ENCODE peak calls at places on chromosome 12, in eight cellular contexts. N, Q, G, E, Z, C, I and M are unnamed samples. For H3K4me1, the result is how much of the 10 kb centered on the place peaks cover.

GRCh38 chr12:68827895-68828294 is 19.9 kb downstream of the MDM2 start:
- DNase-seq in N (no peak), Q (no peak), G (no peak), E (no peak), Z (no peak), C (no peak), I (no peak), M (no peak)

GRCh38 chr12:132148368-132149045 is 4.2 kb downstream of the NOC4L start:
- DNase-seq in N (no peak), Q (no peak), G (no peak), E (no peak), Z (no peak), C (no peak), I (no peak), M (no peak)

GRCh38 chr12:102513739-102514138 is 33.4 kb upstream of the IGF1 start:
- DNase-seq in N (no peak), Q (no peak), G (no peak), E (peak), Z (no peak), C (no peak), I (no peak), M (no peak)

GRCh38 chr12:53171725-53172329 is 8.7 kb upstream of the ZNF740 start:
- DNase-seq in N (no peak), Q (no peak), G (no peak), E (no peak), Z (peak), C (no peak), I (no peak), M (no peak)

GRCh38 chr12:30959110-30959710 is 32.7 kb downstream of the TSPAN11 start:
- DNase-seq in N (peak), Q (no peak), G (no peak), E (no peak), Z (no peak), C (no peak), I (no peak), M (no peak)

GRCh38 chr12:29389295-29389919 is 8.4 kb upstream of the ERGIC2 start:
- DNase-seq in N (no peak), Q (no peak), G (no peak), E (no peak), Z (no peak), C (no peak), I (no peak), M (no peak)

GRCh38 chr12:76714861-76715260 is 49.1 kb upstream of the ZDHHC17 start:
- DNase-seq in N (no peak), Q (no peak), G (no peak), E (no peak), Z (no peak), C (no peak), I (no peak), M (no peak)

GRCh38 chr12:49967777-49968250 is 4.9 kb upstream of the AQP6 start:
- DNase-seq in N (no peak), Q (no peak), G (no peak), E (no peak), Z (no peak), C (no peak), I (no peak), M (no peak)

GRCh38 chr12:68162374-68162773 is 2.8 kb upstream of the IFNG start:
- DNase-seq in N (no peak), Q (no peak), G (no peak), E (no peak), Z (peak), C (no peak), I (peak), M (no peak)

GRCh38 chr12:72272731-72273498 is 745 bp downstream of the TRHDE start:
- DNase-seq in N (peak), Q (no peak), G (no peak), E (peak), Z (peak), C (no peak), I (peak), M (peak)

GRCh38 chr12:132320767-132321211 is 8.6 kb downstream of the GALNT9 start:
- DNase-seq in N (no peak), Q (no peak), G (no peak), E (no peak), Z (no peak), C (no peak), I (no peak), M (no peak)

GRCh38 chr12:749871-750270 is 2.5 kb upstream of the WNK1 start:
- DNase-seq in N (no peak), Q (no peak), G (no peak), E (peak), Z (no peak), C (no peak), I (no peak), M (no peak)

GRCh38 chr12:27635349-27635972 is 60.8 kb upstream of the REP15 start:
- DNase-seq in N (peak), Q (peak), G (peak), E (peak), Z (peak), C (no peak), I (peak), M (peak)

GRCh38 chr12:26938660-26939185 is 453 bp downstream of the FGFR1OP2 start:
- DNase-seq in N (no peak), Q (no peak), G (peak), E (peak), Z (peak), C (no peak), I (no peak), M (no peak)

GRCh38 chr12:66776974-66777373 is 98.1 kb upstream of the GRIP1 start:
- DNase-seq in N (no peak), Q (no peak), G (no peak), E (no peak), Z (no peak), C (peak), I (no peak), M (no peak)

GRCh38 chr12:46523863-46524770 is 151.5 kb upstream of the SLC38A2 start:
- DNase-seq in N (peak), Q (peak), G (peak), E (peak), Z (peak), C (no peak), I (peak), M (peak)

GRCh38 chr12:77577756-77578155 is 252.9 kb upstream of the NAV3 start:
- DNase-seq in N (no peak), Q (no peak), G (no peak), E (peak), Z (no peak), C (no peak), I (no peak), M (peak)

GRCh38 chr12:97038859-97039258 is 131.8 kb downstream of the NEDD1 start:
- DNase-seq in N (no peak), Q (no peak), G (no peak), E (no peak), Z (peak), C (no peak), I (no peak), M (peak)

GRCh38 chr12:130878193-130879185 is 6.6 kb downstream of the RAN start:
- DNase-seq in N (peak), Q (no peak), G (no peak), E (no peak), Z (no peak), C (no peak), I (no peak), M (no peak)

GRCh38 chr12:31928246-31929139 is 30.7 kb upstream of the RESF1 start:
- DNase-seq in N (no peak), Q (peak), G (no peak), E (no peak), Z (no peak), C (no peak), I (no peak), M (no peak)

DNA sequence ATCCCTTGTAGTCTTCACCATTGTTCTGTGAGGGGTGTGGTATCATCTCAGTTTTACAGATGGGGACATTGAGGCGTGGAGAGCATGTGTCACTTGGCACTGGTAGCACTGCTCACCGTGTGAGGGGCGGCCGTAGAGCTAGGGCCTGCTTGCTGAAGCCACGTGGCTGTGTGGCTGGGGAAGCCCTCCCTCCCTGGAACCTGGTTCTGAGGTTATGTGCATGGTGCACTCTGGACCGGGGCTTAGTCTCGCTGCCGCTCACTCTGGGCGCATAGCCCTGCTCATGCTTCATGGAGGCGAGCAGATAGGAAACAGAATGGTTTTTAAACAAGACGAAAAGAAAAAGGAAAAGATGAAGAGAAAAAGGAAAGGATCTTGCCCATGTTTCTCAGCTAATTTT is 46.1 kb downstream of the CACNA1C start:
- DNase-seq in N (no peak), Q (no peak), G (no peak), E (no peak), Z (no peak), C (no peak), I (no peak), M (no peak)
- H3K4me1 ChIP-seq in N (under half), Q (under half), G (under half), E (under half), Z (under half), C (under half), I (under half), M (under half)

DNA sequence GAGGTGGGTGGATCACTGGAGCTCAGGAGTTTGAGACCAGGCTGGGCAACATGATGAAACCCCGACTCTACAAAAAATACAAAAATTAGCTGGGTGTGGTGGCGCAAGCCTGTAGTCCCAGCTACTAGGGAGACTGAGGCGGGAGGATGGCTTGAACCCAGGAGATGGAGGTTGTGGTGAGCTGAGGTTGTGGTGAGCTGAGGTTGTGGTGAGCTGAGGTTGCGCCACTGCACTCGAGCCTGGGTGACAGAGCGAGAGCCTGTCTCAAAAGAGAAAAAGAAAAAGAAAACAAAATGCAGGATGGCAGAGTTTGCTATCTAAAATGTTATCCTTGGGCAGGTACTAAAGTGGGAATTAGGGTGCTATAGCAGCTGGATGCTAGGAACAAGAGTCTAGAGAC is 10.8 kb upstream of the GPRC5A start:
- DNase-seq in N (no peak), Q (no peak), G (no peak), E (no peak), Z (no peak), C (no peak), I (no peak), M (no peak)
- TF ChIP-seq EZH2 in N (no peak), Q (no peak), G (no peak), E (no peak), Z (no peak), C (no peak), I (no peak), M (no peak)

GRCh38 chr12:89179983-89180382 is 172.3 kb downstream of the DUSP6 start:
- DNase-seq in N (peak), Q (peak), G (no peak), E (peak), Z (peak), C (no peak), I (peak), M (peak)
- H3K4me1 ChIP-seq in N (under half), Q (under half), G (under half), E (half or more), Z (under half), C (under half), I (under half), M (under half)

DNA sequence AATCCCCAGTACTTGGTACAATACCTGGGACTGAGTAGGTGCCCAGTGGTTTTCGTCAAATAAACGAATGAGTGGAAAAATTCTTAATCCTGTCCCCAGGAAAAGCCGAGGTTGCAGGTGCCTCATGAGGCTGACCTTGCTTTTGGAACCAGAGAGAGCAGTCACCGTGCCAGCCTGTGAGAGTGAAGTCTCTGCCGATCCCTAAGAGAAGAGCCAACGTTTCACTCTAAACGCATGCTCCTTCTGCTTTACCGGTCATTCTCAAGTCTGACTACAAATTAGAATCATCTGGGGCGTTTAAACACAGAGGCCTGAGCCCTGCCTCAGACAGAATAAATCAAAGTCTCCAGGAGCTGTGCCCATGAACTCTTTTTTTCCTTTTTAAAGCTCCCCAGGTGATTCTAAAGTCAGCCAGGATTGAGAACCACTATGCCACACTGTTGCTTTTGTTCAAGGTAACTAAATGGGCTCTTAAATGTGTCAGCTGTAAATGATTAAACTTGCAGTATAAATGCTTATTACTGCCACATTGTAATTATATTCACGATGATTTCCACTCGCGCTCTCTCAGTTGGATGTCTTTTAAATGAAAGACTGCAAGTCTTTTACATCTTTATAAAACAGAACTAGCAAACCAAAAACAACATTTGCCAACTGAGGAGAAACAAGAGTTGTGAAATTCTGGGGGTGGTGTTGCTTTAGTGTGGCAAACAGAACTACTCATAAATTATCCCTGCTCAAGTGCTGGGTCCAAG is 26.9 kb downstream of the TCP11L2 start:
- DNase-seq in N (no peak), Q (no peak), G (no peak), E (peak), Z (no peak), C (no peak), I (no peak), M (no peak)
- TF ChIP-seq EZH2 in N (no peak), Q (no peak), G (no peak), E (no peak), Z (no peak), C (no peak), I (no peak), M (no peak)

GRCh38 chr12:52075409-52075724 is 4.1 kb upstream of the SMIM41 start:
- DNase-seq in N (no peak), Q (no peak), G (no peak), E (peak), Z (peak), C (no peak), I (no peak), M (no peak)

GRCh38 chr12:52076811-52077210 is 2.7 kb upstream of the SMIM41 start:
- DNase-seq in N (no peak), Q (no peak), G (no peak), E (no peak), Z (no peak), C (no peak), I (no peak), M (no peak)

GRCh38 chr12:52080403-52081201 is 1.1 kb downstream of the SMIM41 start:
- DNase-seq in N (no peak), Q (no peak), G (no peak), E (no peak), Z (no peak), C (no peak), I (no peak), M (no peak)

GRCh38 chr12:52079576-52080402 is at the start of gene SMIM41:
- DNase-seq in N (no peak), Q (no peak), G (no peak), E (no peak), Z (no peak), C (no peak), I (no peak), M (no peak)

DNA sequence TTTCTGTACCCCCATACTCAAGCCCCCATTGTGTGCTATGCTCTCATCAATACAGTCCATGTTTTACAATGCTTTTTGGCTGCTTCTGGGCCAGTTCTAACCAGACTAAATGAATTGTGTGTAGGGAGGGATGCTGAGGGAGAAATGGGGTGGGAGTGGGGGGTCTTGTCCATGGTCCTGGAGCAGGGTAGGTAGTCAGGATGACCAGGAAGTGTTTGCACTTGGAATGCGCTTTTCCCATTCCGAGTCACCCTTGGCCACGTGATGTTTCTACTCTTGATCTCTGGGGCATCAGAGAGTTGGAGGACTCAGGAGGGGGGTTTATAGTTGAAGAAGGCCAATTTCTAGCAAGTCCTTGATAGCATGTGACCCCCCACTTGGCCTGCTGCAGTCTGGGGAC is 1.2 kb upstream of the SMIM41 start:
- DNase-seq in N (no peak), Q (no peak), G (no peak), E (no peak), Z (no peak), C (no peak), I (no peak), M (no peak)
- H3K4me1 ChIP-seq in N (under half), Q (under half), G (under half), E (half or more), Z (under half), C (under half), I (under half), M (under half)

GRCh38 chr12:92192361-92192760 is 46.7 kb upstream of the BTG1 start:
- DNase-seq in N (no peak), Q (no peak), G (no peak), E (no peak), Z (no peak), C (no peak), I (no peak), M (no peak)
- TF ChIP-seq EZH2 in N (no peak), Q (no peak), G (no peak), E (no peak), Z (no peak), C (no peak), I (no peak), M (no peak)

DNA sequence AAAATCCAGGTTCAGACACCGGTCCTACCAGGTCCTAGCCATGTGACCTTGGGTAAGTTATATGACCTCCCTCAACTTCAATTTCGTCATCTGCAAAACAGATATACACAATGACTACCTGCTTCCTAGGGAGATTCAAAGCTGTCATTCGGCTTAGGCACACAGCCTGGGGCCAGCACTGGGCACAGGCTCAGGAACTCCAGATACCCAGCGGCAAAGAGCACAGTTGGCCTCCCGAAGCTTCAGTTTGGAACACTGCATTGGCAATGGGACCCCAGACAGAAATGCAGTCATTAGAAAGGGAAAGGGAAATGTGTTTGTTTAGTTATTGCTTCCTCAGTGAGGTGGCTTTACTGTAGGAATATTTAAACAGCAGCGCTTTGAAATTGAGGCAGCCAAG is 11.4 kb downstream of the PLEKHG6 start:
- DNase-seq in N (no peak), Q (peak), G (no peak), E (peak), Z (peak), C (no peak), I (no peak), M (no peak)
- H3K4me1 ChIP-seq in N (under half), Q (under half), G (under half), E (under half), Z (under half), C (under half), I (under half), M (under half)

GRCh38 chr12:107844312-107844921 is 69.9 kb downstream of the ASCL4 start:
- DNase-seq in N (peak), Q (no peak), G (no peak), E (peak), Z (no peak), C (no peak), I (no peak), M (no peak)

GRCh38 chr12:107847430-107847829 is 72.9 kb downstream of the ASCL4 start:
- DNase-seq in N (no peak), Q (no peak), G (no peak), E (peak), Z (no peak), C (no peak), I (no peak), M (peak)

GRCh38 chr12:107845980-107846659 is 71.6 kb downstream of the ASCL4 start:
- DNase-seq in N (no peak), Q (no peak), G (no peak), E (peak), Z (no peak), C (no peak), I (peak), M (no peak)

GRCh38 chr12:107843351-107844311 is 69.1 kb downstream of the ASCL4 start:
- DNase-seq in N (peak), Q (no peak), G (no peak), E (peak), Z (no peak), C (no peak), I (no peak), M (peak)

GRCh38 chr12:107845226-107845979 is 70.9 kb downstream of the ASCL4 start:
- DNase-seq in N (no peak), Q (no peak), G (no peak), E (no peak), Z (no peak), C (no peak), I (no peak), M (no peak)
- TF ChIP-seq EZH2 in N (no peak), Q (no peak), G (no peak), E (no peak), Z (no peak), C (no peak), I (no peak), M (no peak)

DNA sequence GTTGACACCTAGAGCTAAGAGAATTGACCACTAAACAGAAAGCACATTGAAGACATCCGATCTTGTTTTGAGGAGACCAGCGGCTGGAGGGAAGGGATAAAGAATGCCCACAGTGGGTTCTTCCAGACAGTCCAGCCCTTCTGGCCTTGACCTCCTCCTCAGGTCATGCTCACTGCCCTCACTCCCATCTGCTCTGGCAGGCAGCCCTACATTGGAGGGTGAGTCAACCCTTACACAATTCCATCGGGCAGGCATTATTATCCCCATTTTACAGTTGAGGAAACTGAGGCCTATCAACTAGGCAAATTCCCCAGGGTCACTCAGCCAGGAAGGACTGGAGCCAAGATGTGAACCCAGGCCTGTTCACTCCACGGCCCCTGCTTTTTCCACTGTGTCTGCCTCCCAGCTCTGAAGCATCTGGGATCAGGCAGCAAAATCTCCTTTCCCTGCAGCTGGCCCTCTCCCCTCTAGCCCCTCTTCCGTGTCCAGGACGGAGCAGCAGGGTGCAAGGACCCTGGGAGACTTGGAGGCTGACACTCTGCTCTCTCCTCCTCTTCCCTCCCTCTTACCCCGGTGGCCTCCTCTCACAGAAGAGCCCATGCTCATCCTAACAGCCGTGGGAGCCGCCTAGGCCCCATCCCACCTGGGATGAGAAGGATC is 5.3 kb downstream of the SCNN1A start:
- DNase-seq in N (no peak), Q (no peak), G (no peak), E (no peak), Z (no peak), C (no peak), I (no peak), M (no peak)
- H3K4me1 ChIP-seq in N (under half), Q (under half), G (half or more), E (under half), Z (half or more), C (under half), I (under half), M (under half)